ENCODE peak calls at places on chromosome 1, in four cellular contexts. One of them, this sample, is unnamed.

GRCh38 chr1:180926164-180926981 is 13.7 kb downstream of the KIAA1614 start:
- DNase-seq in heart left ventricle: peak; percentile 83
- DNase-seq in T-cell: no peak
- DNase-seq in mucosa of gallbladder: peak; percentile 46
- DNase-seq in this sample: no peak

GRCh38 chr1:63593887-63594617 is 841 bp downstream of the PGM1 start:
- DNase-seq in mucosa of gallbladder: peak; percentile 65
- DNase-seq in T-cell: peak; percentile 73
- DNase-seq in heart left ventricle: peak; percentile 87
- DNase-seq in this sample: peak; percentile 63

GRCh38 chr1:210397252-210397651 is 68.5 kb downstream of the HHAT start:
- DNase-seq in mucosa of gallbladder: no peak
- DNase-seq in T-cell: no peak
- DNase-seq in heart left ventricle: no peak
- DNase-seq in this sample: no peak

GRCh38 chr1:151147132-151147503 is 687 bp upstream of the SEMA6C start:
- DNase-seq in mucosa of gallbladder: no peak
- DNase-seq in T-cell: no peak
- DNase-seq in heart left ventricle: no peak
- DNase-seq in this sample: no peak

GRCh38 chr1:38932496-38933014 is 9.1 kb downstream of the RHBDL2 start:
- DNase-seq in T-cell: no peak
- DNase-seq in mucosa of gallbladder: no peak
- DNase-seq in heart left ventricle: no peak
- DNase-seq in this sample: no peak

GRCh38 chr1:226149806-226150205 is 36.7 kb downstream of the ACBD3 start:
- DNase-seq in T-cell: no peak
- DNase-seq in heart left ventricle: no peak
- DNase-seq in mucosa of gallbladder: no peak
- DNase-seq in this sample: no peak

GRCh38 chr1:32200226-32201010 is at the start of gene CCDC28B:
- DNase-seq in heart left ventricle: peak; percentile 77
- DNase-seq in mucosa of gallbladder: peak; percentile 38
- DNase-seq in T-cell: peak; percentile 47
- DNase-seq in this sample: peak; percentile 78

GRCh38 chr1:182235952-182236650 is 155.5 kb downstream of the GLUL start:
- DNase-seq in heart left ventricle: no peak
- DNase-seq in T-cell: no peak
- DNase-seq in mucosa of gallbladder: no peak
- DNase-seq in this sample: no peak

GRCh38 chr1:183461350-183461749 is 10.9 kb upstream of the SMG7 start:
- DNase-seq in T-cell: no peak
- DNase-seq in heart left ventricle: no peak
- DNase-seq in mucosa of gallbladder: peak; percentile 10
- DNase-seq in this sample: no peak

GRCh38 chr1:64417828-64418227 is 52.1 kb upstream of the CACHD1 start:
- DNase-seq in heart left ventricle: no peak
- DNase-seq in T-cell: no peak
- DNase-seq in mucosa of gallbladder: no peak
- DNase-seq in this sample: no peak

GRCh38 chr1:165933446-165934170 is 106.2 kb downstream of the UCK2 start:
- DNase-seq in T-cell: no peak
- DNase-seq in heart left ventricle: no peak
- DNase-seq in mucosa of gallbladder: no peak
- DNase-seq in this sample: no peak

GRCh38 chr1:230849451-230850194 is 18.7 kb downstream of the C1orf198 start:
- DNase-seq in heart left ventricle: peak; percentile 85
- DNase-seq in mucosa of gallbladder: peak; percentile 59
- DNase-seq in T-cell: no peak
- DNase-seq in this sample: no peak

GRCh38 chr1:177966199-177966598 is 3.7 kb downstream of the SEC16B start:
- DNase-seq in heart left ventricle: no peak
- DNase-seq in mucosa of gallbladder: no peak
- DNase-seq in T-cell: no peak
- DNase-seq in this sample: no peak

GRCh38 chr1:48039088-48040049 is 42.2 kb upstream of the TRABD2B start:
- DNase-seq in heart left ventricle: no peak
- DNase-seq in T-cell: no peak
- DNase-seq in mucosa of gallbladder: no peak
- DNase-seq in this sample: peak; percentile 25

GRCh38 chr1:45198185-45198584 is 8.2 kb downstream of the ZSWIM5 start:
- DNase-seq in T-cell: no peak
- DNase-seq in mucosa of gallbladder: no peak
- DNase-seq in heart left ventricle: no peak
- DNase-seq in this sample: no peak

GRCh38 chr1:227896710-227897655 is 50.7 kb downstream of the WNT9A start:
- DNase-seq in mucosa of gallbladder: no peak
- DNase-seq in T-cell: no peak
- DNase-seq in heart left ventricle: peak; percentile 35
- DNase-seq in this sample: no peak

GRCh38 chr1:160007577-160008200 is 24.1 kb downstream of the PIGM start:
- DNase-seq in mucosa of gallbladder: no peak
- DNase-seq in T-cell: no peak
- DNase-seq in heart left ventricle: no peak
- DNase-seq in this sample: peak; percentile 36

GRCh38 chr1:48019714-48020315 is 22.6 kb upstream of the TRABD2B start:
- DNase-seq in T-cell: no peak
- DNase-seq in mucosa of gallbladder: peak; percentile 27
- DNase-seq in heart left ventricle: peak; percentile 70
- DNase-seq in this sample: no peak

GRCh38 chr1:8764301-8764937 is 53.0 kb downstream of the RERE start:
- DNase-seq in heart left ventricle: no peak
- DNase-seq in T-cell: no peak
- DNase-seq in mucosa of gallbladder: no peak
- DNase-seq in this sample: peak; percentile 40

GRCh38 chr1:237814319-237814924 is 76.3 kb downstream of the ZP4 start:
- DNase-seq in heart left ventricle: no peak
- DNase-seq in T-cell: no peak
- DNase-seq in mucosa of gallbladder: no peak
- DNase-seq in this sample: no peak

GRCh38 chr1:204400893-204401510 is 10.6 kb downstream of the PPP1R15B start:
- DNase-seq in mucosa of gallbladder: no peak
- DNase-seq in heart left ventricle: no peak
- DNase-seq in T-cell: no peak
- DNase-seq in this sample: no peak

GRCh38 chr1:69139007-69139406 is 428.7 kb upstream of the LRRC7 start:
- DNase-seq in mucosa of gallbladder: no peak
- DNase-seq in heart left ventricle: no peak
- DNase-seq in T-cell: no peak
- DNase-seq in this sample: no peak

GRCh38 chr1:41861509-41862410 is 57.0 kb downstream of the HIVEP3 start:
- DNase-seq in mucosa of gallbladder: no peak
- DNase-seq in T-cell: no peak
- DNase-seq in heart left ventricle: no peak
- DNase-seq in this sample: no peak

GRCh38 chr1:98388431-98388830 is 273.1 kb upstream of the SNX7 start:
- DNase-seq in T-cell: peak; percentile 10
- DNase-seq in mucosa of gallbladder: peak; percentile 20
- DNase-seq in heart left ventricle: no peak
- DNase-seq in this sample: no peak

GRCh38 chr1:165853528-165854075 is 26.2 kb downstream of the UCK2 start:
- DNase-seq in T-cell: no peak
- DNase-seq in mucosa of gallbladder: no peak
- DNase-seq in heart left ventricle: no peak
- DNase-seq in this sample: no peak

GRCh38 chr1:119069682-119070081 is 70.8 kb downstream of the WARS2 start:
- DNase-seq in mucosa of gallbladder: no peak
- DNase-seq in T-cell: no peak
- DNase-seq in heart left ventricle: no peak
- DNase-seq in this sample: no peak

GRCh38 chr1:147273409-147274307 is 31.2 kb downstream of the CHD1L start:
- DNase-seq in T-cell: peak; percentile 28
- DNase-seq in mucosa of gallbladder: peak; percentile 19
- DNase-seq in heart left ventricle: no peak
- DNase-seq in this sample: peak; percentile 57

GRCh38 chr1:204647114-204647804 is 38.3 kb downstream of the LRRN2 start:
- DNase-seq in heart left ventricle: no peak
- DNase-seq in T-cell: no peak
- DNase-seq in mucosa of gallbladder: peak; percentile 63
- DNase-seq in this sample: peak; percentile 68

GRCh38 chr1:62436466-62437272 is at the start of gene USP1:
- DNase-seq in T-cell: peak; percentile 99
- DNase-seq in heart left ventricle: peak; percentile 97
- DNase-seq in mucosa of gallbladder: no peak
- DNase-seq in this sample: peak; percentile 92

GRCh38 chr1:165697491-165697880 is 876 bp downstream of the ALDH9A1 start:
- DNase-seq in T-cell: no peak
- DNase-seq in mucosa of gallbladder: no peak
- DNase-seq in heart left ventricle: no peak
- DNase-seq in this sample: no peak

GRCh38 chr1:15283500-15283899 is 36.5 kb downstream of the FHAD1 start:
- DNase-seq in T-cell: no peak
- DNase-seq in heart left ventricle: no peak
- DNase-seq in mucosa of gallbladder: no peak
- DNase-seq in this sample: no peak

This sample was measured in GM10248.